ENCODE peak calls at places on chromosomes 4 and X, in six cellular contexts. I is gastrocnemius medialis, F is heart right ventricle, U is MM.1S, C is upper lobe of right lung, Z is GM12878. W is an unnamed sample.

GRCh38 chrX:142096263-142096662 is 108.8 kb downstream of the MAGEC2 start:
- DNase-seq in I (no peak), F (no peak), U (no peak), C (no peak), Z (no peak), W (no peak)

GRCh38 chr4:101191302-101192098 is 155.8 kb downstream of the PPP3CA start:
- DNase-seq in I (peak), F (peak), U (no peak), C (peak), Z (no peak), W (peak)

GRCh38 chrX:11687157-11687556 is 21.4 kb upstream of the ARHGAP6 start:
- DNase-seq in I (no peak), F (no peak), U (no peak), C (no peak), Z (no peak), W (no peak)

GRCh38 chrX:148865237-148865636 is 364.8 kb downstream of the AFF2 start:
- DNase-seq in I (no peak), F (no peak), U (no peak), C (no peak), Z (no peak), W (no peak)

GRCh38 chr4:8775751-8776355 is 95.8 kb downstream of the HMX1 start:
- DNase-seq in I (no peak), F (no peak), U (no peak), C (peak), Z (no peak), W (no peak)

GRCh38 chrX:37684918-37685317 is 673 bp upstream of the XK start:
- DNase-seq in I (no peak), F (no peak), U (no peak), C (no peak), Z (no peak), W (no peak)

GRCh38 chr4:29565256-29565655 is 1154.9 kb upstream of the PCDH7 start:
- DNase-seq in I (no peak), F (no peak), U (no peak), C (no peak), Z (no peak), W (no peak)

GRCh38 chrX:79325263-79325958 is 41.7 kb downstream of the ITM2A start:
- DNase-seq in I (no peak), F (no peak), U (peak), C (no peak), Z (no peak), W (no peak)

GRCh38 chr4:185222598-185222997 is 13.2 kb downstream of the SNX25 start:
- DNase-seq in I (no peak), F (no peak), U (no peak), C (no peak), Z (no peak), W (no peak)

GRCh38 chrX:120310861-120311631 is at the start of gene TMEM255A:
- DNase-seq in I (no peak), F (peak), U (peak), C (peak), Z (no peak), W (no peak)

GRCh38 chrX:105837227-105837626 is 14.9 kb downstream of the NRK start:
- DNase-seq in I (peak), F (peak), U (no peak), C (no peak), Z (no peak), W (no peak)

GRCh38 chr4:143482753-143483362 is 30.6 kb upstream of the SMARCA5 start:
- DNase-seq in I (no peak), F (no peak), U (peak), C (no peak), Z (no peak), W (peak)

GRCh38 chr4:147078362-147078761 is 132.7 kb upstream of the TTC29 start:
- DNase-seq in I (no peak), F (no peak), U (no peak), C (no peak), Z (no peak), W (no peak)

GRCh38 chrX:1493877-1494510 is 41.3 kb upstream of the ASMTL start:
- DNase-seq in I (no peak), F (no peak), U (peak), C (peak), Z (no peak), W (no peak)

GRCh38 chr4:104571341-104571740 is 76.6 kb upstream of the CXXC4 start:
- DNase-seq in I (no peak), F (no peak), U (no peak), C (no peak), Z (no peak), W (no peak)

GRCh38 chr4:128386761-128387599 is 99.4 kb upstream of the PGRMC2 start:
- DNase-seq in I (peak), F (peak), U (no peak), C (peak), Z (no peak), W (peak)

GRCh38 chrX:2689773-2690666 is 1.1 kb upstream of the CD99 start:
- DNase-seq in I (no peak), F (no peak), U (no peak), C (no peak), Z (no peak), W (no peak)

GRCh38 chr4:7861440-7861881 is 78.2 kb downstream of the AFAP1 start:
- DNase-seq in I (no peak), F (peak), U (no peak), C (no peak), Z (no peak), W (no peak)

DNA sequence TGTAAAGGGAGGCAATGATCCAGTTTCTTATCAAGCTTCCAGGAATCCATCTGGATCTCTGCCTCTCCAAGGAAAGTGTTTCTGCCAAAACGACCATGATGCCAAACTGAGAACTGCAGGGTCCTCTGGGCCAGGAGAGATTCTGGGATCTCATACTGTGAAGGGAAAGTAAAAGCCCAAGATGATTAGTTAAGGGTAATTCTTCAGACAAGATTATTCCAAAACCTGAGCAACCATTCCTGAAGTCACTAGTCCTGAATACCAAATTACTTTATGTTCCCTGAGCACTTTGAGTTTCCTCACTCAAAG is 42.0 kb downstream of the SRPX2 start:
- DNase-seq in I (no peak), F (no peak), U (no peak), C (no peak), Z (no peak), W (no peak)
- TF ChIP-seq CTCF in I (peak), F (no peak), U (no peak), C (no peak), Z (no peak), W (no peak)

GRCh38 chr4:1002631-1003251 is 8.7 kb upstream of the FGFRL1 start:
- DNase-seq in I (no peak), F (no peak), U (no peak), C (no peak), Z (no peak), W (no peak)
- H3K4me3 ChIP-seq in I (no peak), F (no peak), U (no peak), C (no peak), Z (no peak), W (no peak)

GRCh38 chr4:139453041-139453370 is 915 bp upstream of the RAB33B start:
- DNase-seq in I (no peak), F (no peak), U (peak), C (no peak), Z (peak), W (peak)

GRCh38 chr4:139454111-139454600 is at the start of gene RAB33B:
- DNase-seq in I (no peak), F (no peak), U (no peak), C (no peak), Z (no peak), W (no peak)

GRCh38 chr4:139452000-139452399 is 1.9 kb upstream of the RAB33B start:
- DNase-seq in I (no peak), F (no peak), U (no peak), C (no peak), Z (no peak), W (no peak)

GRCh38 chr4:139454646-139455045 is 725 bp downstream of the RAB33B start:
- DNase-seq in I (no peak), F (no peak), U (no peak), C (no peak), Z (no peak), W (no peak)

GRCh38 chr4:139453371-139454110 is 380 bp upstream of the RAB33B start:
- DNase-seq in I (peak), F (peak), U (peak), C (peak), Z (peak), W (peak)
- TF ChIP-seq CTCF in I (peak), F (no peak), U (no peak), C (no peak), Z (no peak), W (peak)

DNA sequence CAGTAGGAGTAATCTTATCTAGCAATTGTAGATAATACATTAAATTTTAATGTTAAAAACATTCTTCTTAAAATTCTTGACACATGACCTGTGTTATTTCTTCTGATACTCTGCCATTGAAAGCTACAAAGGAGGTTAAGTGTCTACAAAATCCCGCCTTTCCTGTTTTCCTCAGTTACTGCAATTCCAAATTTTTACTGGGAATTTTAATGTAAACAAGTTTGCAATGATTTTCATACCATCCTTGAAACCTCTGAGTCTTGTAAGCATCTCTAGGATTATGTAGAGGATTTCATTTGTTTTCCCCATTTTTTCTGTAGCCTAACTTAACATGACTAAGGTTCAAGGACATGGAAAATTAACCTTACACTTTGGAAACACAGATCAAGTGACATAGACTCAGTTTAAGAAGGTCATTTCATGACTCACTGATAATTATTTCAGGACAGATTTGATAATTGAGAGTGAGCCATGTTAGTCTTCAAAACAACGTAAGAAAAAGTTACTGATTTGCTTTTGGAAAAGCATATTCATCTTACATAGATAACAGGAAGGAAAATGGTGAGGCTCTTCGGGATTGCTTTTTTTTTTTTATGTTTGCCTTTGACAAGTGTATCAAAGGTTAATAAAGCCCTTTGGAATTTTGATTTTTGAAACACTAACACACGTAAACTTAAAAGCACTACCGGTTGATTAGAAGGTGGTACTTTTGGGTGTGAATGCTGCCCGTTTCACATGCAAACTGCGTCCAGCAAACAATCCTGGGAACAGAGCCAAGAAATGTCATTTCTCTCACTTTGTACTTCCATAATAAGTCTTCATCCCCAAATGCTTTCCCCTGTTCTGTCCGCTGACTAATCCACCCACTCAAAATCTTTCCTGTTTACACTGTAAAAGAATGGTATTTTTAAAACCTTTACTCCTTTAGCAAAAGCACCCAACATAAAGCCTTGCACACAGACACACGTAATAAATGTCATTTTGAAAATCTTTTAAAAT is 39.4 kb upstream of the PDLIM5 start:
- DNase-seq in I (no peak), F (no peak), U (no peak), C (no peak), Z (no peak), W (no peak)
- H3K4me3 ChIP-seq in I (peak), F (no peak), U (no peak), C (no peak), Z (no peak), W (no peak)

W was measured in LNCaP clone FGC.